ENCODE peak calls at places on chromosomes 16 and 17, in six cellular contexts. One of them, this sample, is unnamed.

GRCh38 chr16:49343291-49343690 is 30.3 kb upstream of the C16orf78 start:
- DNase-seq in GM12878: no peak
- DNase-seq in WTC11: no peak
- DNase-seq in K562: no peak
- DNase-seq in H1: no peak
- DNase-seq in HepG2: no peak
- DNase-seq in this sample: no peak

GRCh38 chr16:14378131-14378551 is 251.9 kb downstream of the PARN start:
- DNase-seq in GM12878: no peak
- DNase-seq in WTC11: no peak
- DNase-seq in K562: peak
- DNase-seq in H1: no peak
- DNase-seq in HepG2: peak
- DNase-seq in this sample: no peak

GRCh38 chr17:4769628-4770027 is 2.1 kb upstream of the TM4SF5 start:
- DNase-seq in GM12878: no peak
- DNase-seq in WTC11: no peak
- DNase-seq in K562: no peak
- DNase-seq in H1: no peak
- DNase-seq in HepG2: peak
- DNase-seq in this sample: no peak

GRCh38 chr17:1156864-1157263 is 22.9 kb downstream of the ABR start:
- DNase-seq in GM12878: no peak
- DNase-seq in WTC11: no peak
- DNase-seq in K562: no peak
- DNase-seq in H1: no peak
- DNase-seq in HepG2: no peak
- DNase-seq in this sample: no peak

GRCh38 chr16:78177218-78177617 is 77.8 kb downstream of the WWOX start:
- DNase-seq in GM12878: no peak
- DNase-seq in WTC11: no peak
- DNase-seq in K562: no peak
- DNase-seq in H1: peak
- DNase-seq in HepG2: no peak
- DNase-seq in this sample: no peak

GRCh38 chr17:61444831-61445230 is 7.4 kb upstream of the TBX4 start:
- DNase-seq in GM12878: no peak
- DNase-seq in WTC11: no peak
- DNase-seq in K562: no peak
- DNase-seq in H1: no peak
- DNase-seq in HepG2: no peak
- DNase-seq in this sample: no peak

GRCh38 chr16:49340466-49340865 is 33.1 kb upstream of the C16orf78 start:
- DNase-seq in GM12878: no peak
- DNase-seq in WTC11: no peak
- DNase-seq in K562: no peak
- DNase-seq in H1: no peak
- DNase-seq in HepG2: no peak
- DNase-seq in this sample: no peak

GRCh38 chr17:61551255-61551742 is 39.7 kb downstream of the NACA2 start:
- DNase-seq in GM12878: no peak
- DNase-seq in WTC11: no peak
- DNase-seq in K562: peak
- DNase-seq in H1: no peak
- DNase-seq in HepG2: peak
- DNase-seq in this sample: peak

GRCh38 chr16:15553313-15554088 is 89.5 kb downstream of the MARF1 start:
- DNase-seq in GM12878: no peak
- DNase-seq in WTC11: no peak
- DNase-seq in K562: no peak
- DNase-seq in H1: no peak
- DNase-seq in HepG2: no peak
- DNase-seq in this sample: no peak

GRCh38 chr17:8451937-8452614 is 16.4 kb downstream of the NDEL1 start:
- DNase-seq in GM12878: no peak
- DNase-seq in WTC11: no peak
- DNase-seq in K562: no peak
- DNase-seq in H1: no peak
- DNase-seq in HepG2: no peak
- DNase-seq in this sample: no peak

GRCh38 chr16:67645397-67646121 is 615 bp downstream of the CARMIL2 start:
- DNase-seq in GM12878: no peak
- DNase-seq in WTC11: peak
- DNase-seq in K562: no peak
- DNase-seq in H1: no peak
- DNase-seq in HepG2: no peak
- DNase-seq in this sample: no peak

GRCh38 chr17:81984773-81985410 is 7.5 kb downstream of the ASPSCR1 start:
- DNase-seq in GM12878: no peak
- DNase-seq in WTC11: no peak
- DNase-seq in K562: no peak
- DNase-seq in H1: no peak
- DNase-seq in HepG2: no peak
- DNase-seq in this sample: no peak

GRCh38 chr17:63474174-63474913 is 2.5 kb upstream of the ACE start:
- DNase-seq in GM12878: no peak
- DNase-seq in WTC11: no peak
- DNase-seq in K562: peak
- DNase-seq in H1: no peak
- DNase-seq in HepG2: no peak
- DNase-seq in this sample: no peak

GRCh38 chr16:23999663-24000062 is 163.9 kb downstream of the PRKCB start:
- DNase-seq in GM12878: peak
- DNase-seq in WTC11: no peak
- DNase-seq in K562: no peak
- DNase-seq in H1: no peak
- DNase-seq in HepG2: no peak
- DNase-seq in this sample: no peak

GRCh38 chr17:49549691-49550678 is 25.7 kb upstream of the NXPH3 start:
- DNase-seq in GM12878: no peak
- DNase-seq in WTC11: no peak
- DNase-seq in K562: no peak
- DNase-seq in H1: no peak
- DNase-seq in HepG2: no peak
- DNase-seq in this sample: no peak

GRCh38 chr17:49703557-49704277 is 4.0 kb downstream of the SLC35B1 start:
- DNase-seq in GM12878: no peak
- DNase-seq in WTC11: peak
- DNase-seq in K562: peak
- DNase-seq in H1: no peak
- DNase-seq in HepG2: peak
- DNase-seq in this sample: peak

GRCh38 chr16:4115209-4115940 is 867 bp downstream of the ADCY9 start:
- DNase-seq in GM12878: no peak
- DNase-seq in WTC11: peak
- DNase-seq in K562: peak
- DNase-seq in H1: peak
- DNase-seq in HepG2: no peak
- DNase-seq in this sample: peak

GRCh38 chr16:65373095-65373494 is 251.2 kb upstream of the CDH11 start:
- DNase-seq in GM12878: no peak
- DNase-seq in WTC11: no peak
- DNase-seq in K562: no peak
- DNase-seq in H1: no peak
- DNase-seq in HepG2: no peak
- DNase-seq in this sample: no peak

GRCh38 chr17:36027776-36028175 is 10.0 kb upstream of the CCL23 start:
- DNase-seq in GM12878: no peak
- DNase-seq in WTC11: no peak
- DNase-seq in K562: no peak
- DNase-seq in H1: no peak
- DNase-seq in HepG2: no peak
- DNase-seq in this sample: no peak

GRCh38 chr17:62572488-62573469 is 54.7 kb upstream of the MRC2 start:
- DNase-seq in GM12878: no peak
- DNase-seq in WTC11: no peak
- DNase-seq in K562: no peak
- DNase-seq in H1: no peak
- DNase-seq in HepG2: no peak
- DNase-seq in this sample: no peak

GRCh38 chr16:12757546-12757945 is 46.1 kb downstream of the CPPED1 start:
- DNase-seq in GM12878: no peak
- DNase-seq in WTC11: no peak
- DNase-seq in K562: no peak
- DNase-seq in H1: no peak
- DNase-seq in HepG2: no peak
- DNase-seq in this sample: no peak

GRCh38 chr16:23948949-23949392 is 113.2 kb downstream of the PRKCB start:
- DNase-seq in GM12878: no peak
- DNase-seq in WTC11: no peak
- DNase-seq in K562: peak
- DNase-seq in H1: no peak
- DNase-seq in HepG2: no peak
- DNase-seq in this sample: no peak

GRCh38 chr17:69093995-69094394 is 33.3 kb upstream of the ABCA9 start:
- DNase-seq in GM12878: no peak
- DNase-seq in WTC11: no peak
- DNase-seq in K562: no peak
- DNase-seq in H1: no peak
- DNase-seq in HepG2: no peak
- DNase-seq in this sample: no peak

GRCh38 chr17:4519361-4519788 is 20.7 kb downstream of the SPNS2 start:
- DNase-seq in GM12878: no peak
- DNase-seq in WTC11: no peak
- DNase-seq in K562: no peak
- DNase-seq in H1: no peak
- DNase-seq in HepG2: no peak
- DNase-seq in this sample: no peak

GRCh38 chr17:46727572-46728348 is 90.7 kb downstream of the WNT3 start:
- DNase-seq in GM12878: no peak
- DNase-seq in WTC11: no peak
- DNase-seq in K562: no peak
- DNase-seq in H1: no peak
- DNase-seq in HepG2: no peak
- DNase-seq in this sample: no peak

DNA sequence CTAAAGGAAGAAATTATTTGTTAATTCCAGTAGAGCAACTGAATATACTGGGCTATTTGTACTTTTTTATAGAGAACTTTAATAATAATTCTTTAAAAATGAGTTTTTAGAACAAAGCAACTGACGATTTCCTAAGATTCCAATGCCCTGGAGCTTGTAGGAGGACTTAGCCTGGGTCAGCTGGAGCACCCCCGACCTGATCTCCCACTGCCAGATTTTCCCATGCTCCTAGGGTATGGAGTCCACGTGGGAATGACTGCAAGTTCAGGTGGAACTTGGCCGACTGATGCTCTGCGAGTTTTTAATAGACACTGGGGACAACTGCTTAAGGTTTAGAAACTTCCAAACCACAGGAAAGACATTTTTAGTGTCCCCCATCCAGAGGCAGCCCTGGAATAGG is 25.5 kb upstream of the CACNG5 start:
- DNase-seq in GM12878: no peak
- DNase-seq in WTC11: no peak
- DNase-seq in K562: no peak
- DNase-seq in H1: no peak
- DNase-seq in HepG2: no peak
- DNase-seq in this sample: no peak
- TF ChIP-seq CREB1 in GM12878: no peak
- TF ChIP-seq CREB1 in WTC11: no peak
- TF ChIP-seq CREB1 in K562: no peak
- TF ChIP-seq CREB1 in H1: no peak
- TF ChIP-seq CREB1 in HepG2: no peak
- TF ChIP-seq CREB1 in this sample: no peak

DNA sequence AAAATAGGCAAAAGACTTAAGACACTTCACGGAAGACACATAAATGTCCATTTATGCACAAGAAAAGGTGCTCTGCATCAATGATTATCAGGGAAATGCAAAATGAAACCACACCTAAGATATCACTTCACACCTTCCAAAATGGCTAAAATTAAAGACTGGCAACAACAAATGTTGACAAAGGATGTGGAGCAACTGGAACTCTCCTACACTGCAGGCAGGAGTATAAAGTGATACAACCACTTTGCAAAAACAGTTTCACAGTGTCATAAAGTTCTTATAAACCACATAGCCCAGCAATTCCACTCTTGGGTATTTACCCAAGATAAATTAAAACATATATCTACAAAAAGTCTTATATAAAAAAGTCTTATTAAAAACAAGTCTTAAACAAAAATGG is 7.8 kb downstream of the BBS2 start:
- DNase-seq in GM12878: no peak
- DNase-seq in WTC11: no peak
- DNase-seq in K562: no peak
- DNase-seq in H1: no peak
- DNase-seq in HepG2: no peak
- DNase-seq in this sample: no peak
- TF ChIP-seq CREB1 in GM12878: no peak
- TF ChIP-seq CREB1 in WTC11: no peak
- TF ChIP-seq CREB1 in K562: no peak
- TF ChIP-seq CREB1 in H1: no peak
- TF ChIP-seq CREB1 in HepG2: no peak
- TF ChIP-seq CREB1 in this sample: no peak

GRCh38 chr17:58520843-58521430 is 6.5 kb upstream of the MTMR4 start:
- DNase-seq in GM12878: no peak
- DNase-seq in WTC11: peak
- DNase-seq in K562: peak
- DNase-seq in H1: peak
- DNase-seq in HepG2: peak
- DNase-seq in this sample: peak
- TF ChIP-seq CREB1 in GM12878: no peak
- TF ChIP-seq CREB1 in WTC11: no peak
- TF ChIP-seq CREB1 in K562: no peak
- TF ChIP-seq CREB1 in H1: no peak
- TF ChIP-seq CREB1 in HepG2: no peak
- TF ChIP-seq CREB1 in this sample: no peak

GRCh38 chr17:17645961-17646360 is 35.3 kb upstream of the RAI1 start:
- DNase-seq in GM12878: no peak
- DNase-seq in WTC11: no peak
- DNase-seq in K562: no peak
- DNase-seq in H1: no peak
- DNase-seq in HepG2: no peak
- DNase-seq in this sample: no peak
- TF ChIP-seq CREB1 in GM12878: no peak
- TF ChIP-seq CREB1 in WTC11: no peak
- TF ChIP-seq CREB1 in K562: no peak
- TF ChIP-seq CREB1 in H1: no peak
- TF ChIP-seq CREB1 in HepG2: no peak
- TF ChIP-seq CREB1 in this sample: no peak

GRCh38 chr17:16463341-16464000 is 28.5 kb downstream of the LRRC75A start:
- DNase-seq in GM12878: no peak
- DNase-seq in WTC11: no peak
- DNase-seq in K562: no peak
- DNase-seq in H1: no peak
- DNase-seq in HepG2: no peak
- DNase-seq in this sample: peak
- TF ChIP-seq CREB1 in GM12878: no peak
- TF ChIP-seq CREB1 in WTC11: no peak
- TF ChIP-seq CREB1 in K562: no peak
- TF ChIP-seq CREB1 in H1: no peak
- TF ChIP-seq CREB1 in HepG2: no peak
- TF ChIP-seq CREB1 in this sample: no peak

GRCh38 chr17:27630607-27631408 is at the start of gene LGALS9:
- DNase-seq in GM12878: peak
- DNase-seq in WTC11: no peak
- DNase-seq in K562: no peak
- DNase-seq in H1: no peak
- DNase-seq in HepG2: no peak
- DNase-seq in this sample: no peak
- TF ChIP-seq CREB1 in GM12878: no peak
- TF ChIP-seq CREB1 in WTC11: no peak
- TF ChIP-seq CREB1 in K562: no peak
- TF ChIP-seq CREB1 in H1: no peak
- TF ChIP-seq CREB1 in HepG2: no peak
- TF ChIP-seq CREB1 in this sample: no peak

This sample was measured in GM23338.